ENCODE peak calls at places on chromosomes 7 and 10, in five cellular contexts. P, X, I, O and F are unnamed samples.

GRCh38 chr10:98344589-98345038 is 70.4 kb downstream of the PYROXD2 start:
- DNase-seq in P (peak; percentile 97), X (no peak), I (peak; percentile 23), O (no peak), F (peak; percentile 39)

GRCh38 chr7:110210941-110211608 is 879.9 kb upstream of the LRRN3 start:
- DNase-seq in P (no peak), X (no peak), I (no peak), O (no peak), F (no peak)

GRCh38 chr10:47402681-47403301 is 18.7 kb upstream of the ZNF488 start:
- DNase-seq in P (peak; percentile 91), X (no peak), I (peak; percentile 47), O (peak; percentile 78), F (peak; percentile 27)

GRCh38 chr10:44799971-44800370 is 111.2 kb upstream of the TMEM72 start:
- DNase-seq in P (no peak), X (no peak), I (no peak), O (no peak), F (no peak)

GRCh38 chr10:51405580-51406367 is 293.6 kb downstream of the CSTF2T start:
- DNase-seq in P (no peak), X (no peak), I (peak; percentile 25), O (no peak), F (no peak)

GRCh38 chr10:72379776-72380175 is 25.1 kb upstream of the DNAJB12 start:
- DNase-seq in P (no peak), X (no peak), I (no peak), O (no peak), F (no peak)

GRCh38 chr10:127679642-127680255 is 57.2 kb upstream of the FOXI2 start:
- DNase-seq in P (no peak), X (peak; percentile 8), I (no peak), O (no peak), F (no peak)

GRCh38 chr10:96377816-96378294 is 19.1 kb upstream of the OPALIN start:
- DNase-seq in P (no peak), X (peak; percentile 23), I (peak; percentile 36), O (no peak), F (no peak)

GRCh38 chr7:148987010-148987750 is 41.1 kb downstream of the PDIA4 start:
- DNase-seq in P (peak; percentile 96), X (peak; percentile 97), I (peak; percentile 93), O (peak; percentile 94), F (peak; percentile 84)

DNA sequence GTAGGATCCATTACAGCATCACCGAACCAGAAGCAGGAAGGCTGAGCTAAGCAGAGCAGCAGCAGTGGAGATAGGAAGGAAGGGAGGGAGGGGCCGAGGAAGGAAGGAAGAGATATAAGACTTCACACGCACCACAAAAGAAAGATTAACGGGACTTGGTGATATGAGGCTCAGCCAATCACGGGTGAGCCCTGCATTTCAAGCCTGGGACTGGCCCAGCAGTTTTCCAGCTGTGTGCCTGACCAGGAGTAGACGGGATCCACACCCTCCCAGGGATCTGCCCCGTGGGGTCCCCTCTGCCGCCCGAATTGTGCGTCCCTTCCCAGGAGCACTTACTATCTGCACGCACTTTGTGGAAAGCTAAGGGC is 16.2 kb downstream of the ATG9B start:
- DNase-seq in P (no peak), X (no peak), I (peak; percentile 53), O (no peak), F (no peak)
- TF ChIP-seq POLR2A in P (no peak), X (no peak), I (no peak), O (no peak), F (no peak)

GRCh38 chr10:8477300-8477699 is 422.8 kb downstream of the GATA3 start:
- DNase-seq in P (no peak), X (no peak), I (no peak), O (no peak), F (no peak)

GRCh38 chr10:8468477-8468876 is 414.0 kb downstream of the GATA3 start:
- DNase-seq in P (no peak), X (no peak), I (no peak), O (no peak), F (no peak)

GRCh38 chr10:8473205-8473604 is 418.7 kb downstream of the GATA3 start:
- DNase-seq in P (no peak), X (peak; percentile 2), I (no peak), O (peak; percentile 6), F (no peak)
- TF ChIP-seq CTCF in P (no peak), X (no peak), I (no peak), O (no peak), F (no peak)

GRCh38 chr7:29807179-29807841 is 1.0 kb downstream of the WIPF3 start:
- DNase-seq in P (peak; percentile 90), X (no peak), I (peak; percentile 86), O (peak; percentile 47), F (peak; percentile 44)
- TF ChIP-seq POLR2A in P (no peak), X (no peak), I (no peak), O (no peak), F (no peak)

GRCh38 chr7:122886357-122887081 is at the start of gene CADPS2:
- DNase-seq in P (no peak), X (no peak), I (peak; percentile 87), O (peak; percentile 50), F (peak; percentile 95)
- TF ChIP-seq CTCF in P (peak; percentile 21), X (no peak), I (peak; percentile 34), O (no peak), F (peak; percentile 37)

DNA sequence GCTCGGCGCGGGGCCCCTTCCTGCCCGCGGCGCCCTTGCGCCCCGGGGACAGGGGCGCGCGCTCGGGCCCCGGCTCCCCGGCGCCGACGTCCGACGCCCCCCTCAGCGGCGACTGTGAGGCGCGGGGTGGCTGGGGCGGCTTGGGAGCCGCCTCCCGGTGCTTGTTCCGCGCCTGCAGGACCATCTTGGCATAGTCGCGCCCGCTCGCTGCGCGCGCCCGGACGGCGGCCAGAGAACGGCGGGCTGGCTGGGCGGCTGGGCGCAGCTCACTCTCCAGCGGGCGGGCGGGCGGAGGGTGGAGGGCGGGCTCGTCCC is at the start of gene DPY19L1:
- DNase-seq in P (no peak), X (no peak), I (no peak), O (no peak), F (no peak)
- TF ChIP-seq POLR2A in P (no peak), X (peak; percentile 24), I (no peak), O (peak; percentile 62), F (no peak)

DNA sequence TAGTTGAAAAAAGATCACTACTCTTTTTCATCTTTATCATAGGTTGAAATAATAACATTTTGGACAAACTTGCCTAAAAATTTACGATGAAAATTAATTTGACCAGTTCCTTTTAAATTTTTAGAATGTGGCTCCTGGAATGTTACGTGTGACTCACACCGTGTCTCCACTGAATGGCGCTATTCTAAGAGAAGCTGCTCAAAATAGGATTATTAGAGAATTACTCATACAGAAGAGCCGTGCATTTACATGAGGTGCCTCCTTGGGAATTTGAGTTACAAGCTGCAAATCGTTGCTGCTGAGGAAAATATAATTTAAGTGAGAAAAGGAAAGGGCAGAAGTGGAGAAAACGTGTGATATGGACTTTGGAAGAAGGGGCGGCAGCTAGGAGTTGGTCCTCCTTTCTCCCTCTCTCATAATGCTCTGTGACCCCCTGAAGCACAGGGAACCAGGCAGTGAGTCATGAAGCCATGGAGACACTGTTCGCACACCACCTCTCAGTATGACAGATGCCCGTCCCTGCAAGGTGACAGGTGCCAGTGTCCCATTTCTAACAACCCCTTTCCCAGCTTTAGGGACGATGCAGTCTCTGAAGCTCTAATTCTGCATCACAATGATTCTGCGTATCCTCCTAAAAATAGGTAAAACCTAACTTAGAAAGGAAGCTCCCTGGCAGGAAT is 323.2 kb upstream of the COBL start:
- DNase-seq in P (no peak), X (no peak), I (no peak), O (no peak), F (no peak)
- TF ChIP-seq CTCF in P (no peak), X (no peak), I (no peak), O (no peak), F (no peak)